ENCODE peak calls at places on chromosomes 13 and 19, in four cellular contexts. M is stimulated activated CD4-positive, alpha-beta T cell treated with anti-CD3 and anti-CD28 coated beads, Interleukin-2, amount 100 ng/mL, for 24 hours; Y is colonic mucosa; K is C1 segment of cervical spinal cord. F is an unnamed sample.

GRCh38 chr19:13109361-13110098 is 6.9 kb upstream of the LYL1 start:
- DNase-seq in M (no peak), K (no peak), Y (no peak), F (no peak)

GRCh38 chr19:47084879-47085439 is 28.6 kb downstream of the ZC3H4 start:
- DNase-seq in M (no peak), Y (no peak), K (no peak), F (no peak)

GRCh38 chr13:87810391-87810801 is 139.2 kb downstream of the SLITRK5 start:
- DNase-seq in M (no peak), Y (no peak), K (no peak), F (no peak)

GRCh38 chr13:113049521-113049941 is 56.1 kb upstream of the F7 start:
- DNase-seq in Y (no peak), K (no peak), M (no peak), F (no peak)

GRCh38 chr13:110507678-110508381 is 53.7 kb downstream of the RAB20 start:
- DNase-seq in Y (peak; percentile 87), M (no peak), K (no peak), F (no peak)

GRCh38 chr19:48244289-48244688 is 11.4 kb downstream of the CARD8 start:
- DNase-seq in Y (no peak), M (peak; percentile 52), K (no peak), F (peak; percentile 76)

GRCh38 chr13:99948907-99949656 is 22.5 kb downstream of the ZIC5 start:
- DNase-seq in K (no peak), M (no peak), Y (peak; percentile 59), F (no peak)

GRCh38 chr19:51651216-51651846 is 4.7 kb upstream of the SIGLEC14 start:
- DNase-seq in Y (no peak), K (no peak), M (no peak), F (no peak)

GRCh38 chr13:22451345-22451744 is 729.4 kb upstream of the SGCG start:
- DNase-seq in M (no peak), Y (no peak), K (no peak), F (no peak)

GRCh38 chr19:4624733-4625362 is 14.5 kb upstream of the TNFAIP8L1 start:
- DNase-seq in K (no peak), Y (no peak), M (no peak), F (peak; percentile 46)

GRCh38 chr13:101763191-101763590 is 310.7 kb downstream of the ITGBL1 start:
- DNase-seq in K (no peak), M (no peak), Y (no peak), F (no peak)

GRCh38 chr19:33905473-33905936 is 108.8 kb downstream of the KCTD15 start:
- DNase-seq in Y (peak; percentile 29), M (no peak), K (no peak), F (peak; percentile 60)

GRCh38 chr19:16969127-16969526 is 57.5 kb downstream of the CPAMD8 start:
- DNase-seq in K (no peak), Y (no peak), M (no peak), F (no peak)

GRCh38 chr19:54521860-54522513 is 19.4 kb downstream of the LAIR2 start:
- DNase-seq in Y (no peak), M (no peak), K (no peak), F (no peak)

GRCh38 chr13:113064534-113065405 is 40.8 kb upstream of the F7 start:
- DNase-seq in K (no peak), M (no peak), Y (no peak), F (no peak)

GRCh38 chr19:48218964-48219363 is 36.7 kb downstream of the CARD8 start:
- DNase-seq in K (no peak), M (no peak), Y (no peak), F (peak; percentile 60)

GRCh38 chr13:48009298-48009697 is 8.2 kb upstream of the SUCLA2 start:
- DNase-seq in Y (peak; percentile 43), M (no peak), K (no peak), F (peak; percentile 9)

GRCh38 chr19:18629166-18630088 is 7.4 kb upstream of the KLHL26 start:
- DNase-seq in K (no peak), M (no peak), Y (no peak), F (no peak)

GRCh38 chr19:48646192-48646911 is 365 bp upstream of the CA11 start:
- DNase-seq in Y (peak; percentile 89), K (peak; percentile 84), M (peak; percentile 90), F (peak; percentile 79)

GRCh38 chr13:106375085-106375484 is 160.4 kb downstream of the EFNB2 start:
- DNase-seq in M (no peak), K (no peak), Y (no peak), F (no peak)

GRCh38 chr19:7063339-7063738 is 4.9 kb upstream of the MBD3L3 start:
- DNase-seq in Y (no peak), K (no peak), M (no peak), F (no peak)

GRCh38 chr19:55091126-55091910 is 15.6 kb downstream of the EPS8L1 start:
- DNase-seq in M (no peak), Y (no peak), K (no peak), F (no peak)

GRCh38 chr19:30752876-30753275 is 380.7 kb downstream of the ZNF536 start:
- DNase-seq in Y (no peak), K (no peak), M (no peak), F (no peak)

GRCh38 chr13:44396295-44396962 is 22.8 kb downstream of the SERP2 start:
- DNase-seq in K (no peak), Y (no peak), M (no peak), F (no peak)

GRCh38 chr13:110536006-110536693 is 25.4 kb downstream of the RAB20 start:
- DNase-seq in M (no peak), K (peak; percentile 24), Y (no peak), F (no peak)

GRCh38 chr19:19372656-19373416 is 32.6 kb upstream of the GATAD2A start:
- DNase-seq in M (peak; percentile 47), Y (peak; percentile 89), K (no peak), F (peak; percentile 89)

GRCh38 chr19:6038634-6039405 is 60.9 kb upstream of the RANBP3 start:
- DNase-seq in K (no peak), Y (no peak), M (no peak), F (no peak)

GRCh38 chr19:12886943-12887747 is at the start of gene KLF1:
- DNase-seq in K (no peak), M (no peak), Y (no peak), F (no peak)

GRCh38 chr19:15595069-15595468 is 19.9 kb upstream of the CYP4F8 start:
- DNase-seq in M (no peak), Y (no peak), K (no peak), F (no peak)

GRCh38 chr13:22243519-22244197 is 572.8 kb downstream of the FGF9 start:
- DNase-seq in K (no peak), Y (no peak), M (no peak), F (no peak)

GRCh38 chr19:43779147-43779819 is 1.5 kb downstream of the KCNN4 start:
- DNase-seq in K (no peak), Y (peak; percentile 82), M (no peak), F (no peak)

GRCh38 chr13:22926176-22927007 is 254.4 kb upstream of the SGCG start:
- DNase-seq in M (no peak), Y (peak; percentile 79), K (no peak), F (no peak)

GRCh38 chr19:6271721-6272410 is 7.9 kb downstream of the MLLT1 start:
- DNase-seq in Y (peak; percentile 58), M (no peak), K (peak; percentile 46), F (peak; percentile 88)

GRCh38 chr19:53865918-53866696 is 1.6 kb upstream of the MYADM start:
- DNase-seq in K (peak; percentile 26), Y (peak; percentile 82), M (peak; percentile 65), F (peak; percentile 81)

GRCh38 chr19:48844472-48844871 is 8.2 kb upstream of the HSD17B14 start:
- DNase-seq in K (no peak), Y (no peak), M (no peak), F (peak; percentile 46)